ENCODE peak calls at places on chromosomes 12 and 14, in seven cellular contexts. Z is Peyer's patch; X is mesenchymal stem cell; F is D341Med; D is Calu3; S is CD8-positive, alpha-beta memory T cell; R is stimulated activated CD8-positive, alpha-beta memory T cell treated with anti-CD3 and anti-CD28 coated beads, Interleukin-12 subunit alpha, Interleukin-12 subunit beta, amount 100 ng/mL, for 4 hours. B is an unnamed sample.
A peak's percentile ranks its signal among the peaks of the same experiment; 100 is the strongest.

GRCh38 chr12:10395390-10395998 is 5.7 kb upstream of the KLRK1 start:
- DNase-seq in Z (no peak), X (peak; percentile 89), F (no peak), D (peak; percentile 51), S (peak; percentile 52), R (no peak), B (no peak)

GRCh38 chr14:68703093-68703492 is 89.8 kb downstream of the ZFP36L1 start:
- DNase-seq in Z (peak; percentile 43), X (peak; percentile 77), F (no peak), D (peak; percentile 19), S (no peak), R (no peak), B (peak; percentile 48)

GRCh38 chr12:69779928-69780327 is 41.3 kb downstream of the RAB3IP start:
- DNase-seq in Z (no peak), X (peak; percentile 9), F (peak; percentile 39), D (peak; percentile 74), S (no peak), R (no peak), B (peak; percentile 26)

GRCh38 chr14:101176535-101177205 is 273.1 kb upstream of the RTL1 start:
- DNase-seq in Z (no peak), X (no peak), F (no peak), D (no peak), S (no peak), R (no peak), B (no peak)

GRCh38 chr12:45745861-45746277 is 16.4 kb downstream of the ARID2 start:
- DNase-seq in Z (no peak), X (peak; percentile 43), F (peak; percentile 29), D (no peak), S (no peak), R (no peak), B (no peak)

GRCh38 chr12:88518863-88519403 is 61.3 kb downstream of the KITLG start:
- DNase-seq in Z (no peak), X (no peak), F (no peak), D (no peak), S (no peak), R (no peak), B (no peak)

GRCh38 chr12:46944104-46944503 is 118.3 kb upstream of the SLC38A4 start:
- DNase-seq in Z (no peak), X (peak; percentile 76), F (no peak), D (no peak), S (no peak), R (no peak), B (peak; percentile 69)

GRCh38 chr14:89899917-89900680 is 54.4 kb downstream of the EFCAB11 start:
- DNase-seq in Z (no peak), X (peak; percentile 42), F (peak; percentile 44), D (no peak), S (no peak), R (no peak), B (no peak)

GRCh38 chr14:102917469-102918211 is 4.8 kb upstream of the AMN start:
- DNase-seq in Z (peak; percentile 87), X (peak; percentile 45), F (peak; percentile 88), D (peak; percentile 32), S (peak; percentile 75), R (peak; percentile 29), B (no peak)

GRCh38 chr12:59699408-59700144 is 103.7 kb downstream of the SLC16A7 start:
- DNase-seq in Z (no peak), X (peak; percentile 73), F (no peak), D (no peak), S (no peak), R (no peak), B (no peak)

GRCh38 chr14:85344847-85345591 is 184.9 kb upstream of the FLRT2 start:
- DNase-seq in Z (no peak), X (no peak), F (no peak), D (no peak), S (no peak), R (no peak), B (no peak)

GRCh38 chr14:76904740-76905569 is 78.7 kb downstream of the LRRC74A start:
- DNase-seq in Z (peak; percentile 82), X (peak; percentile 98), F (no peak), D (no peak), S (peak; percentile 81), R (peak; percentile 61), B (peak; percentile 77)

GRCh38 chr12:102964872-102965271 is 7.4 kb downstream of the ASCL1 start:
- DNase-seq in Z (no peak), X (no peak), F (no peak), D (peak; percentile 36), S (no peak), R (no peak), B (no peak)

GRCh38 chr14:45287609-45288008 is 34.6 kb upstream of the MIS18BP1 start:
- DNase-seq in Z (no peak), X (no peak), F (no peak), D (no peak), S (no peak), R (no peak), B (no peak)

GRCh38 chr14:77314043-77314442 is 6.6 kb downstream of the POMT2 start:
- DNase-seq in Z (no peak), X (peak; percentile 94), F (no peak), D (no peak), S (no peak), R (no peak), B (no peak)

GRCh38 chr14:71452535-71452934 is 479.7 kb upstream of the RGS6 start:
- DNase-seq in Z (no peak), X (no peak), F (no peak), D (no peak), S (no peak), R (no peak), B (no peak)